ENCODE peak calls at places on chromosomes 11 and 22, in eight cellular contexts. P is fibroblast of lung; R is activated CD4-positive, alpha-beta T cell treated with anti-CD3 and anti-CD28 coated beads, Interleukin-2, amount 50 U/mL, for 48 hours; I is stimulated activated CD4-positive, alpha-beta T cell treated with anti-CD3 and anti-CD28 coated beads, Interleukin-2, amount 100 ng/mL, for 24 hours; X is NCI-H748 treated with DMSO at 0.1 percent for 48 hours; K is psoas muscle; W is fibroblast of pulmonary artery; U is activated T-helper 1 cell treated with anti-CD3 and anti-CD28 coated beads, Interleukin-12 subunit alpha, Interleukin-12 subunit beta, Interleukin-2, Interleukin-4 antibody, amounts not matched to agents 30 ng/mL and 10 ng/mL and 1 ng/mL, durations not matched to agents 14 hours and 24 hours and 36 hours. A is an unnamed sample.

GRCh38 chr11:122646549-122647340 is 8.8 kb upstream of the UBASH3B start:
- DNase-seq in P (peak), R (no peak), I (no peak), X (no peak), K (no peak), W (peak), U (no peak), A (no peak)

GRCh38 chr11:9577032-9577431 is 3.6 kb downstream of the WEE1 start:
- DNase-seq in P (peak), R (no peak), I (no peak), X (no peak), K (no peak), W (peak), U (no peak), A (no peak)

GRCh38 chr11:38191101-38191500 is 1593.1 kb upstream of the RAG2 start:
- DNase-seq in P (no peak), R (no peak), I (no peak), X (no peak), K (no peak), W (no peak), U (no peak), A (no peak)

GRCh38 chr22:31933816-31934482 is 10.4 kb upstream of the YWHAH start:
- DNase-seq in P (no peak), R (no peak), I (no peak), X (no peak), K (no peak), W (no peak), U (no peak), A (no peak)

GRCh38 chr22:47172771-47173534 is 410.5 kb downstream of the TBC1D22A start:
- DNase-seq in P (no peak), R (no peak), I (no peak), X (no peak), K (peak), W (no peak), U (no peak), A (no peak)

GRCh38 chr11:1921576-1922141 is 2.2 kb downstream of the TNNT3 start:
- DNase-seq in P (peak), R (no peak), I (no peak), X (no peak), K (peak), W (peak), U (no peak), A (no peak)

GRCh38 chr11:22193348-22194051 is 615 bp downstream of the ANO5 start:
- DNase-seq in P (no peak), R (no peak), I (no peak), X (no peak), K (peak), W (no peak), U (no peak), A (no peak)

GRCh38 chr11:15816270-15816871 is 540.0 kb downstream of the SOX6 start:
- DNase-seq in P (peak), R (no peak), I (no peak), X (no peak), K (no peak), W (peak), U (no peak), A (no peak)

GRCh38 chr11:87224486-87224885 is 186.8 kb downstream of the TMEM135 start:
- DNase-seq in P (peak), R (no peak), I (no peak), X (no peak), K (no peak), W (no peak), U (no peak), A (no peak)

GRCh38 chr11:27183672-27184457 is 143.2 kb downstream of the BBOX1 start:
- DNase-seq in P (peak), R (peak), I (peak), X (peak), K (no peak), W (peak), U (no peak), A (peak)

GRCh38 chr11:113386866-113387265 is 713 bp upstream of the ANKK1 start:
- DNase-seq in P (no peak), R (no peak), I (no peak), X (no peak), K (no peak), W (no peak), U (no peak), A (no peak)

GRCh38 chr11:13101836-13102574 is 92.9 kb downstream of the RASSF10 start:
- DNase-seq in P (no peak), R (no peak), I (no peak), X (peak), K (no peak), W (no peak), U (no peak), A (no peak)

GRCh38 chr11:23755769-23756168 is 741.1 kb upstream of the LUZP2 start:
- DNase-seq in P (peak), R (no peak), I (no peak), X (no peak), K (no peak), W (peak), U (no peak), A (no peak)

GRCh38 chr11:61794579-61794978 is 1.9 kb downstream of the FEN1 start:
- DNase-seq in P (no peak), R (no peak), I (no peak), X (no peak), K (no peak), W (no peak), U (no peak), A (no peak)